ENCODE peak calls at places on chromosomes 11 and 22, in five cellular contexts. H is epithelial cell of esophagus, C is NCI-H1930, T is body of pancreas, O is NCI-H1105. N is an unnamed sample.

GRCh38 chr22:24402460-24403192 is 24.8 kb upstream of the ADORA2A start:
- DNase-seq in H (peak), C (no peak), T (peak), O (peak), N (no peak)

GRCh38 chr11:12625438-12626071 is 48.7 kb upstream of the TEAD1 start:
- DNase-seq in H (peak), C (no peak), T (no peak), O (no peak), N (no peak)

GRCh38 chr11:73269353-73270088 is 2.6 kb upstream of the P2RY6 start:
- DNase-seq in H (peak), C (no peak), T (no peak), O (no peak), N (no peak)

GRCh38 chr11:72569966-72570892 is 104.0 kb downstream of the PDE2A start:
- DNase-seq in H (peak), C (no peak), T (no peak), O (no peak), N (no peak)

GRCh38 chr11:85893378-85893777 is 38.2 kb downstream of the CCDC83 start:
- DNase-seq in H (no peak), C (no peak), T (no peak), O (no peak), N (no peak)

GRCh38 chr22:35687461-35687860 is 30.2 kb upstream of the APOL5 start:
- DNase-seq in H (no peak), C (no peak), T (no peak), O (no peak), N (no peak)

GRCh38 chr22:24455039-24455438 is 27.6 kb downstream of the ADORA2A start:
- DNase-seq in H (no peak), C (no peak), T (no peak), O (no peak), N (no peak)

GRCh38 chr11:69096473-69096872 is 47.7 kb downstream of the TPCN2 start:
- DNase-seq in H (no peak), C (no peak), T (no peak), O (no peak), N (no peak)

GRCh38 chr11:76767659-76768058 is 15.5 kb upstream of the TSKU start:
- DNase-seq in H (no peak), C (no peak), T (no peak), O (no peak), N (no peak)

GRCh38 chr22:24230911-24231656 is 13.8 kb downstream of the GGT5 start:
- DNase-seq in H (no peak), C (no peak), T (peak), O (no peak), N (no peak)

GRCh38 chr22:17734197-17734596 is 40.1 kb downstream of the BID start:
- DNase-seq in H (no peak), C (no peak), T (no peak), O (no peak), N (no peak)